ENCODE peak calls at places on chromosomes 5 and 9, in six cellular contexts. G is cardiac muscle cell, W is left ventricle myocardium superior, B is Ammon's horn, X is progenitor cell of endocrine pancreas, D is heart right ventricle. R is an unnamed sample.

GRCh38 chr9:69317081-69317480 is 7.9 kb upstream of the ENTREP1 start:
- DNase-seq in G (no peak), W (no peak), B (no peak), X (no peak), D (no peak), R (no peak)

GRCh38 chr9:22159590-22159989 is 150.5 kb upstream of the CDKN2B start:
- DNase-seq in G (no peak), W (no peak), B (no peak), X (no peak), D (no peak), R (no peak)

GRCh38 chr5:135249658-135250057 is 149.4 kb downstream of the MACROH2A1 start:
- DNase-seq in G (no peak), W (no peak), B (no peak), X (no peak), D (no peak), R (peak; percentile 84)

GRCh38 chr5:52947851-52948250 is 41.3 kb upstream of the ITGA2 start:
- DNase-seq in G (no peak), W (no peak), B (no peak), X (no peak), D (no peak), R (peak; percentile 19)

GRCh38 chr9:33455952-33456351 is 8.6 kb upstream of the AQP3 start:
- DNase-seq in G (no peak), W (no peak), B (no peak), X (no peak), D (no peak), R (no peak)

GRCh38 chr5:2223303-2223702 is 340.6 kb upstream of the IRX4 start:
- DNase-seq in G (no peak), W (no peak), B (no peak), X (no peak), D (no peak), R (peak; percentile 3)

GRCh38 chr5:115775999-115776398 is 40.5 kb downstream of the CDO1 start:
- DNase-seq in G (no peak), W (no peak), B (no peak), X (no peak), D (no peak), R (no peak)

GRCh38 chr9:113593682-113594281 is 130.3 kb downstream of the RGS3 start:
- DNase-seq in G (peak; percentile 98), W (peak; percentile 96), B (peak; percentile 89), X (peak; percentile 77), D (peak; percentile 97), R (peak; percentile 100)

GRCh38 chr9:110928604-110929003 is 109.7 kb downstream of the LPAR1 start:
- DNase-seq in G (no peak), W (no peak), B (no peak), X (no peak), D (no peak), R (no peak)

GRCh38 chr9:91832322-91832721 is 117.7 kb downstream of the ROR2 start:
- DNase-seq in G (no peak), W (no peak), B (no peak), X (no peak), D (no peak), R (no peak)

GRCh38 chr5:43063731-43064171 is 23.6 kb upstream of the ANXA2R start:
- DNase-seq in G (no peak), W (peak; percentile 35), B (no peak), X (no peak), D (no peak), R (peak; percentile 43)

R was measured in M059J.